ENCODE peak calls at places on chromosomes 12 and 14, in four cellular contexts. L is OCI-LY7, G is ovary, E is stomach. U is an unnamed sample. For H3K9me3, the result is how much of the 10 kb centered on the place peaks cover.

GRCh38 chr14:81831128-81831815 is 297.6 kb upstream of the SEL1L start:
- DNase-seq in L (no peak), G (no peak), E (no peak), U (peak)

GRCh38 chr12:38053113-38053512 is 263.5 kb upstream of the ALG10B start:
- DNase-seq in L (no peak), G (no peak), E (no peak), U (no peak)

GRCh38 chr12:79411791-79412190 is 279.0 kb downstream of the PAWR start:
- DNase-seq in L (no peak), G (no peak), E (no peak), U (no peak)

GRCh38 chr12:123067654-123068053 is 83.2 kb downstream of the PITPNM2 start:
- DNase-seq in L (no peak), G (no peak), E (no peak), U (no peak)

GRCh38 chr12:15787801-15788200 is 1.4 kb downstream of the EPS8 start:
- DNase-seq in L (no peak), G (no peak), E (no peak), U (no peak)

GRCh38 chr14:21771671-21772070 is 98.1 kb upstream of the OR4E1 start:
- DNase-seq in L (no peak), G (no peak), E (no peak), U (no peak)

GRCh38 chr14:23942587-23942986 is 11.0 kb upstream of the DHRS4 start:
- DNase-seq in L (no peak), G (no peak), E (no peak), U (no peak)

GRCh38 chr14:91302391-91302790 is 57.9 kb upstream of the GPR68 start:
- DNase-seq in L (no peak), G (no peak), E (no peak), U (no peak)

GRCh38 chr14:91249841-91250616 is 5.5 kb upstream of the GPR68 start:
- DNase-seq in L (peak), G (no peak), E (no peak), U (no peak)

GRCh38 chr14:48805315-48805714 is 780.9 kb downstream of the RPS29 start:
- DNase-seq in L (no peak), G (no peak), E (no peak), U (no peak)

GRCh38 chr14:94028450-94028826 is 2.3 kb downstream of the OTUB2 start:
- DNase-seq in L (no peak), G (no peak), E (no peak), U (no peak)

GRCh38 chr14:106642090-106642489 is 1115.7 kb downstream of the TMEM121 start:
- DNase-seq in L (no peak), G (no peak), E (no peak), U (no peak)

GRCh38 chr12:124928095-124928911 is 13.9 kb upstream of the UBC start:
- DNase-seq in L (no peak), G (peak), E (peak), U (peak)

GRCh38 chr12:108282676-108283075 is 56.4 kb downstream of the CMKLR1 start:
- DNase-seq in L (no peak), G (no peak), E (no peak), U (no peak)

GRCh38 chr14:74019743-74020142 is 594 bp downstream of the BBOF1 start:
- DNase-seq in L (no peak), G (no peak), E (no peak), U (no peak)

GRCh38 chr12:11660624-11661023 is 11.2 kb downstream of the ETV6 start:
- DNase-seq in L (no peak), G (no peak), E (no peak), U (no peak)

GRCh38 chr14:95509512-95509911 is 6.9 kb downstream of the SYNE3 start:
- DNase-seq in L (no peak), G (no peak), E (no peak), U (no peak)

GRCh38 chr12:98580695-98581094 is 12.8 kb upstream of the SLC25A3 start:
- DNase-seq in L (no peak), G (no peak), E (no peak), U (no peak)

GRCh38 chr12:130225347-130225746 is 63.1 kb downstream of the FZD10 start:
- DNase-seq in L (no peak), G (no peak), E (no peak), U (no peak)

GRCh38 chr12:126963825-126964224 is 1303.1 kb upstream of the TMEM132C start:
- DNase-seq in L (no peak), G (no peak), E (no peak), U (no peak)

GRCh38 chr12:117328556-117329100 is 32.8 kb downstream of the NOS1 start:
- DNase-seq in L (no peak), G (no peak), E (no peak), U (no peak)

GRCh38 chr12:29133680-29134079 is 15.4 kb upstream of the FAR2 start:
- DNase-seq in L (no peak), G (no peak), E (no peak), U (no peak)

GRCh38 chr12:92493816-92494215 is 209.0 kb upstream of the PLEKHG7 start:
- DNase-seq in L (no peak), G (no peak), E (no peak), U (no peak)

GRCh38 chr12:3041558-3042164 is 35.5 kb upstream of the TSPAN9 start:
- DNase-seq in L (peak), G (peak), E (peak), U (no peak)

GRCh38 chr14:101880016-101880297 is 84.4 kb upstream of the DYNC1H1 start:
- DNase-seq in L (no peak), G (no peak), E (no peak), U (no peak)

GRCh38 chr14:74571901-74572828 is 39.9 kb downstream of the LTBP2 start:
- DNase-seq in L (no peak), G (no peak), E (no peak), U (no peak)

GRCh38 chr14:58535084-58535483 is 102.7 kb upstream of the DACT1 start:
- DNase-seq in L (no peak), G (no peak), E (no peak), U (no peak)

GRCh38 chr12:27347779-27348178 is 15.1 kb downstream of the BMAL2 start:
- DNase-seq in L (no peak), G (no peak), E (no peak), U (no peak)

GRCh38 chr12:2856051-2856450 is 788 bp downstream of the TEX52 start:
- DNase-seq in L (no peak), G (no peak), E (no peak), U (no peak)

GRCh38 chr14:92631098-92631497 is 117.3 kb downstream of the LGMN start:
- DNase-seq in L (no peak), G (no peak), E (no peak), U (no peak)

GRCh38 chr12:67410667-67411067 is 141.5 kb downstream of the CAND1 start:
- DNase-seq in L (no peak), G (no peak), E (no peak), U (no peak)

GRCh38 chr14:102063092-102063807 is 23.6 kb downstream of the HSP90AA1 start:
- DNase-seq in L (peak), G (peak), E (peak), U (peak)

GRCh38 chr12:46480282-46480681 is 107.7 kb upstream of the SLC38A2 start:
- DNase-seq in L (no peak), G (no peak), E (no peak), U (no peak)

GRCh38 chr12:34217660-34218059 is 195.4 kb downstream of the ALG10 start:
- DNase-seq in L (no peak), G (no peak), E (no peak), U (no peak)

GRCh38 chr12:34218193-34219045 is 196.1 kb downstream of the ALG10 start:
- DNase-seq in L (peak), G (peak), E (peak), U (peak)

GRCh38 chr12:34215893-34216285 is 193.6 kb downstream of the ALG10 start:
- DNase-seq in L (no peak), G (no peak), E (no peak), U (no peak)

GRCh38 chr12:34215213-34215892 is 193.1 kb downstream of the ALG10 start:
- DNase-seq in L (no peak), G (no peak), E (no peak), U (no peak)

DNA sequence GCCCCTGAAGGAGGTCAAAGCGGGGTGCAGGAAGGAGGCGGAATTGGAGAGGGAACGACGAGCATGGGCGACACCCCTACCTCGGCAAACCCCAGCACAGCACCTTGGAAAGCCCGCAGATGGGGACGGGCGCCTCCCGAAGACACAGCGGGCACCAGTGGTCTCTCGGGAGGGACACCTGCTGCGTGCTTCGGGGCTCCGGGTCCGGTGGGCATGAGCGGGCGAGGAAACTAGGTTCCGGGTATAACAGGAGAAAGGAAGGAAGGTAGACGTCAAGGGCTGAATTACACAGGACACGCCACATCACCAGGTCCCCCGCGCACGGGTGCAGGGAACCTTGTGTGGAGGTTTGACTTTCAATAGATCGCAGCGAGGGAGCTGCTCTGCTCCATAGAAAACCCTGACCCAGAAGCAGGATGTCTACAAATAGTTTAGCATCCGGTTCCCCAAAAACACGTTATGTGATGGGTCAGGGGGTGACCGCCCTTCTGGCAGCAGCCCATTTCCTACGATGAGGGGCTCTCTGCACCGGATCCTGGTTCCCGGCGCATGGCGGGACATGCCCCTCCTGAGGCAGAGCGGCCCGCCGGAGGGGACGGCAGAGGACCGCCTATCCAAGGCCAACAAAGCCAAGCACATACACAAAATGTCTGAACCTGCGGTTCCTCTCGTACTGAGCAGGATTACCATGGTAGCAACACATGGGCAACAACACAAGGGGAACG is 196.9 kb downstream of the ALG10 start:
- DNase-seq in L (no peak), G (no peak), E (no peak), U (no peak)
- H3K9me3 ChIP-seq in L (under half), G (under half), E (under half), U (under half)

DNA sequence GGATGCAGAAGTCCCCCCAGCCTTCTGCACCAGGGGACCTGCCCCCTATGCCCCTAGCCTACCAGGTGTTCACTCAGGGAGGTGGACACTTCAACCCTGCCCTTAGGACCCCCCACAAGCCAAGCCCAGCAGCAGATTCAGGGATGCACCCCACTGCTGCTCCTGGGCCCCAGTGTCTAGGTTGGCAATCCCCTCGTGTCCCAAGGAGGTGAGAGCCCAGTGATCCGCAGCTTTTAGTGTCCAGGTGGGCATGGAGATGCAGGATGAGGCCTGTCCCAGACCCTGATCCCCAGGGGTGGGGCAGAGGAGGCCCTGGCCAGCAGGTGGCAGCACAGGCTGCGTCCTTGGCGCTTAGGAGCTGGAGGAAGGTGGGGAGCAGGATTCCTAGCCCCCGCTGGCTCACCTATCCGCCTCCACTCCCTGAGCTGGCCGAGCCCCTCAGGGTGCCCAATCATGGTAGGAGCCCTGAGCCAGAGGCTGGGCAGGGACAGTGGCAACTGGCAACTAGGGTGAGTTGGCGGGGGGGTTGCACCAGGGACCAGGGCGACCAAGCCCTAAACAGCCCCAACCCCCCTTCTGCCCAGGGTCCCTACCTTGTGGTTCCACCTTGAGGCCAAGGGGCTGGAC is 4.1 kb downstream of the CKB start:
- DNase-seq in L (peak), G (peak), E (peak), U (peak)
- H3K27ac ChIP-seq in L (no peak), G (peak), E (peak), U (peak)

GRCh38 chr14:69662636-69663321 is 51.4 kb downstream of the SUSD6 start:
- DNase-seq in L (no peak), G (no peak), E (no peak), U (no peak)
- H3K4me3 ChIP-seq in L (no peak), G (no peak), E (no peak), U (no peak)

GRCh38 chr12:132954471-132955048 is 1.5 kb downstream of the ZNF605 start:
- DNase-seq in L (no peak), G (no peak), E (no peak), U (no peak)
- H3K9me3 ChIP-seq in L (under half), G (under half), E (under half), U (under half)

DNA sequence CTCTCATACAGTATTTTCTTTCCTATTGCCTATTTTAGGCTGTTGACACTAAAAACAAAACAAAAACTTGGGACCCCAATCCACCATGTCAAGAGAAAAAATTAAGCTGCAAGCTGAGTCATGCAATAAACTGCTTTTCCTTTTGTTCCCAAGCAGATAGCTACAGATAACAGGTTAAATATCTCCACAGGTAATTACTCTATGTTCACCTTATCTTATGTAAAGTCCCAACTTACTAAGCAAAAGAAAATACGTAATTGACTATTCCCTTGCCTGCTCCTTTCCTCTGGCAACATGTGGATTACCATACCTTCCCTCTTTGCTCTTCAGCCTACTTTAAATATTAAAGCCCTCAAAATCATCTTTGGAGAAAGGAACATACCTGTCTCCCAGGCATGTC is 19.2 kb upstream of the COX16 start:
- DNase-seq in L (no peak), G (no peak), E (no peak), U (no peak)
- H3K27ac ChIP-seq in L (no peak), G (no peak), E (no peak), U (no peak)

GRCh38 chr14:104765517-104765916 is 12.6 kb downstream of the SIVA1 start:
- DNase-seq in L (no peak), G (no peak), E (no peak), U (no peak)
- H3K4me3 ChIP-seq in L (no peak), G (no peak), E (no peak), U (no peak)

U was measured in left ventricle myocardium inferior.